ENCODE peak calls at places on chromosomes 3 and 15, in four cellular contexts. R is HCT116, A is Panc1, D is GM23338. J is an unnamed sample.

GRCh38 chr15:69408841-69409240 is 5.3 kb upstream of the KIF23 start:
- ATAC-seq in R (no peak), A (no peak), D (no peak), J (no peak)

GRCh38 chr3:45665101-45665572 is 24.1 kb upstream of the SACM1L start:
- ATAC-seq in D (peak), A (peak), R (peak), J (no peak)

GRCh38 chr3:189839576-189839975 is 208.4 kb downstream of the TP63 start:
- ATAC-seq in A (no peak), R (no peak), D (no peak), J (no peak)

GRCh38 chr15:38440353-38441129 is 13.4 kb upstream of the FAM98B start:
- ATAC-seq in A (peak), D (peak), R (peak), J (peak)

GRCh38 chr3:112858410-112859069 is 11.9 kb upstream of the CD200R1L start:
- ATAC-seq in R (no peak), A (no peak), D (no peak), J (no peak)

GRCh38 chr3:32077260-32078084 is 28.9 kb upstream of the GPD1L start:
- ATAC-seq in R (no peak), A (peak), D (peak), J (no peak)

GRCh38 chr3:195544634-195545033 is 1.5 kb upstream of the PPP1R2 start:
- ATAC-seq in R (no peak), A (no peak), D (no peak), J (peak)

GRCh38 chr3:146308682-146309081 is 57.8 kb upstream of the PLSCR4 start:
- ATAC-seq in D (no peak), R (no peak), A (no peak), J (peak)

GRCh38 chr3:156638271-156638670 is 36.1 kb upstream of the TIPARP start:
- ATAC-seq in D (no peak), R (no peak), A (no peak), J (no peak)

GRCh38 chr3:155169221-155169620 is 89.1 kb downstream of the MME start:
- ATAC-seq in D (no peak), A (no peak), R (no peak), J (no peak)

GRCh38 chr15:92595506-92596337 is 59.9 kb downstream of the FAM174B start:
- ATAC-seq in R (no peak), D (no peak), A (no peak), J (no peak)

GRCh38 chr15:77025471-77025901 is 30.6 kb downstream of the PSTPIP1 start:
- ATAC-seq in D (no peak), A (no peak), R (no peak), J (no peak)

GRCh38 chr3:105806361-105806760 is 62.5 kb downstream of the CBLB start:
- ATAC-seq in A (no peak), R (no peak), D (no peak), J (no peak)

GRCh38 chr3:43499256-43499655 is 122.6 kb downstream of the ANO10 start:
- ATAC-seq in D (no peak), A (no peak), R (no peak), J (no peak)

GRCh38 chr3:111963424-111963823 is 15.4 kb upstream of the ABHD10 start:
- ATAC-seq in R (peak), D (no peak), A (no peak), J (no peak)

GRCh38 chr15:75861750-75862402 is 18.6 kb downstream of the UBE2Q2 start:
- ATAC-seq in A (no peak), D (no peak), R (no peak), J (no peak)

GRCh38 chr15:64948916-64949315 is 37.2 kb downstream of the ANKDD1A start:
- ATAC-seq in R (no peak), A (peak), D (no peak), J (no peak)

GRCh38 chr15:57591822-57592367 is at the start of gene MYZAP:
- ATAC-seq in A (peak), D (peak), R (peak), J (peak)
- TF ChIP-seq POLR2AphosphoS5 in A (no peak), D (peak), R (peak), J (no peak)

GRCh38 chr15:85543741-85544155 is 163.3 kb downstream of the AKAP13 start:
- ATAC-seq in R (no peak), D (peak), A (no peak), J (peak)
- TF ChIP-seq POLR2AphosphoS5 in R (no peak), D (no peak), A (no peak), J (peak)

DNA sequence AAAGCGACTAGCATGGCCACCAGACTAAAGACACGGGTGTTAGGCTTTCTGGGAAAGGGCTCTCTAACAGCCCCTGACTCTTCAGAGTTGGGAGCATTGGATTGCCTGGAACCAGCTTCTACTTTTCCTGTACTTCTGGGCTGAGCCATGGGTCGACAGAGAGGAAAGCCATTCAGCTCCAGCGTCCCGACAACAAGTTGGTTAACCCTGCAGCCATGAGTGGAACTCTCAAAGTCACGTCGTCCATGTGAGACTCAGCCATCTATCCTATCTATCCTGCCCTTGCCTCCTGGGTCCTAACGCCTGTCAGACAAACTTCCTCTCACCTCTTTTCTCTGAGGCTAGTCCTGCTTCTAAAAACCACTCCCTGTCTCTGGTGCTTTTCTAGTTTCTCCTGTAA is 32.6 kb upstream of the TBC1D5 start:
- ATAC-seq in R (no peak), A (no peak), D (no peak), J (no peak)
- TF ChIP-seq POLR2AphosphoS5 in R (no peak), A (no peak), D (no peak), J (no peak)

GRCh38 chr15:50231761-50232160 is 33.8 kb downstream of the HDC start:
- ATAC-seq in D (no peak), R (no peak), A (no peak), J (no peak)
- TF ChIP-seq POLR2AphosphoS5 in D (no peak), R (no peak), A (no peak), J (no peak)

DNA sequence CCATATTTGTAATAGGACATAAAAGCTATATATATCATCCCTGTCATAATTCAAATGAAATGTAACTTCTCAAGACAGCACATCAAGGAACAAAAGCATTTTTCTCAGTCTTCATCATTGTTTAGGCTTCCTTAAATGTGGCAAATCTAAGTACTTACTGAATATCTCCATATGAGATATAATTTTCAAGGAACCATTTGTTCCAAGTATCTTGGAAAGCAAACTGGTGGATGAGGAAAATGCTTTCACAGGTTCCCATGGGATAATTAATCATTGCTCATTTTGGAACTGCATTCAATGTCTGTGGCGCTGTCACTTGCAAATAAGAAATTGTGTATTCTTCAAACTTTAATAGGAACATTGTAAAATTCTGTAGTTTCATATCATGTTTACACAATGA is 52.6 kb upstream of the ZNF385D start:
- ATAC-seq in D (no peak), A (no peak), R (no peak), J (no peak)
- TF ChIP-seq POLR2AphosphoS5 in D (no peak), A (no peak), R (no peak), J (no peak)

DNA sequence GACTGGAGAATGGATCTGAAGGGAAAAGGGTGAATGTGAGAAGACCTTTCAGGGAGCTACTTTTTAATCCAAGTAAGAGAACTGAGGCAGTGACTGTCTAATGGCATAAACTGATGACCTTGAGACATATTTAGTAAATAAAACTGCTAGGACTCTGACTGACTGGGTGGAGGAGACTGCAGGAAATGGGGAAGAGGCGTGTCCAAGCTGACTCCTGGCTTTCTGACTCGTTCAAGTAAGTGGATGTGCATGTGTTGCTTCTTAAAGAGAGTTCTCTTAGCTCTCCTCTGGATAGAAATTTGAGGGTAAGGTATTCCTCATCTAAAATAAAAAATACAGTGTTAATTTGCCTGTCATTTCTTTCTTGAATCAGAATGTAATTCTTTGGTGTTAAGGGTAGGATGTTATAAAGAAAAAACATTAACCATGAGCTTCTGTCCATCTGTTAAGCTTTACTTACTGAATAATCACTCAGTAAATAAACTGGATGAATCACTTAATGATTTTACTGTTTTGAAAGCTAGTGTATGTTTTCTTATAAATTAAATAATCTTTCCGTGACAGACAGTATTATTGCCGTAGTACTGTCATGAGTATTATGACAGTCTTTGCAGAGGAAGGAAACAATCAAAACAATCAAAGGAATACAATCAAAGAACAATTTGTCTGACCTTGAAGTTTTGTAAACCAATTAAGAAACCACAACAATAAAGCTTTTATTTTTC is 58.4 kb upstream of the CFAP20DC start:
- ATAC-seq in R (no peak), A (no peak), D (no peak), J (no peak)
- TF ChIP-seq POLR2AphosphoS5 in R (no peak), A (no peak), D (no peak), J (no peak)

DNA sequence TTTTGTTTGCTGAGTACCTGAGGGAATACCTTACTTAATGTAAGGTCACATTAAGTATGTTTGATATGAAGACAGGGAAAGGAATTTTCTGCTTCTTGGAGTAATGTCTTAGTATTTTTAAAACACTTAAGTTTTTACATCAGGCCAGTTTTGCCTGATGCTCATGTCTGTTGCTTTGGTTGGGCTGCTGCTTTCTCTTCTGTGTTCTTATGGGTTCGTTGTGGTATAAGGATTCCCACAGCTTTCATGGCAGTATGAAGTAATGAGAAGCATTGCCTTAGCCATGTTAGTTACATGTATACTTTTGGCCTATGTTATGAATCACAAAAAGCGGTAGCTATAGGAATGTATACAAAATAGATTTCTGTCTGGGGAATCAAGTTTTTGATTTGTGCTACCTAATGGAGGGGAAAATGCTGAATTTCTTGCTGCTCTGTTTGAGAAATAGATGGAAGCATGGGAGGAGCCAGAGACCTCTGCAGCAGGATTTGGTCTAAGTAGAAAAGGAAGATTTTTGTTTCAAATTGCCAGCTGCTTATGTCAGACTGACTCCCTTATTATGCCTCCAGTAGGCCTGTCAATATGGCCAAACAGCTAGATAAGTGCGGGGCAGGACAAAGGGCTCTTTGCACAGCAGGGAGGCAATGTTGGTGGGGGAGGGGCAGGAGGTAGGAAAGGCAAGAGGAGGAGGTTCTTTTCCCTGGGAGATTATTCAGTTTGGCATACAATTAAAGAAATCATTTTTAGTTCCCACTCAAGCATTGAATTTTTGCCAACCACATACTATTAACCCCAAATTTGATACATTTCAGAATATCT is 5.2 kb downstream of the SETD5 start:
- ATAC-seq in R (no peak), A (peak), D (peak), J (no peak)
- TF ChIP-seq POLR2AphosphoS5 in R (no peak), A (no peak), D (peak), J (no peak)

GRCh38 chr3:72627276-72627675 is 221.0 kb downstream of the SHQ1 start:
- ATAC-seq in D (no peak), A (no peak), R (no peak), J (no peak)

GRCh38 chr3:72625616-72626337 is 222.5 kb downstream of the SHQ1 start:
- ATAC-seq in D (no peak), A (peak), R (no peak), J (no peak)

GRCh38 chr3:72630614-72631344 is 217.5 kb downstream of the SHQ1 start:
- ATAC-seq in D (no peak), A (no peak), R (no peak), J (no peak)

GRCh38 chr3:72629191-72629611 is 219.0 kb downstream of the SHQ1 start:
- ATAC-seq in A (no peak), D (no peak), R (peak), J (no peak)

DNA sequence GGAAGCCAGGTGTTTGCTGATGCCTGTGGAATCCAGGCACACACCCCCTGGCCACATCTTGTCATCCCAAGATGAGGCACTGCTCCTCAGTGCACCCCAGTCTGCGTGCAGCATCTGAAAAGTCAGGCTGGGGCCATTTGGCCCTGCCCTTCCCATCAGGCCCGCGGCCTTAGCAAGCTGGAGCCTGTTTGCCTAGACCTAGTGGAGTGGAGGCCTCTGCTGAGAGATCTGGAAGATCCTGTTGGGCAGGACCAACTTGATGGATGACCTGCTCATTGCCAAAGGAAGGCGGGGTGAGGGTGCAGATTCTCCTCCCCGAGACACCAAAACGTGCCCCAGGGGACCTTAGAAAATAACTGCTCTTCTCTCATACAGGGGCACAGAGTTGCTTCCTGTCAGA is 220.2 kb downstream of the SHQ1 start:
- ATAC-seq in A (no peak), R (peak), D (peak), J (no peak)
- TF ChIP-seq POLR2AphosphoS5 in A (no peak), R (no peak), D (no peak), J (no peak)

DNA sequence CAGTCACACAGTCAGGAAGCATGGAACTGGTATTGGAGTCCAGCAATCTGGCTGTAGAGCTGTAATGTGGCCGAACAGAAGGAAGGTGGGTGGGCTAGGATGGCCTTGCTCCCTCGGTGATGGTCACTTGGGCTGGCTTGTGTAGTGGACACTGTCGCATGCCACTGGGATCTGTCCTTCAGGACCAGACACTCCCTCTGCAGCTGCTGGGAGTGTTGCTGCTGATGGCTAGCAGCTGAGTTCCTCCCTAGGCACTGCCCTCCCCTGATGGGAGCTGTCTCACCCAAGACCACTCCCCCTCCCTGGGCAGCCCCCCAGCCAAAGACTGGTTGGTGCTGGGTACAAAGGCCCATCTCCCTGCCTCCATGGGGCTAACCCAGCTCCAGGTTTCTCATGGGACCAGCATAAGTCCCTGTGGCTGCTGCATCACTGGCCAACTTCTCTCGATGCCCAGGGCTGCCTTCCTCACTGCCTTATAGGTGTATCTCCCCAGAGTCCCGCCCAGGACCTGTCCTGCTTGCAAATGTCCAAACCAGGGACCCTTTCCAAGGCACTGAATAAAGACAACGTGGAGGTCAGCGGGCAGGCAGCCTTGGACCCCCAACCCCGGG is 48.4 kb downstream of the WNT7A start:
- ATAC-seq in R (peak), A (peak), D (no peak), J (no peak)
- TF ChIP-seq POLR2AphosphoS5 in R (no peak), A (no peak), D (no peak), J (no peak)